ENCODE peak calls at places on chromosomes 13 and 19, in nine cellular contexts. U, W, D, I, Y, O, E, S and L are unnamed samples.

GRCh38 chr19:41225238-41226052 is 6.4 kb downstream of the AXL start:
- DNase-seq in Y (peak; percentile 63), E (peak; percentile 95), I (peak; percentile 99), D (peak; percentile 99), O (peak; percentile 57), U (no peak), S (no peak), W (peak; percentile 100), L (peak; percentile 90)

GRCh38 chr13:51229731-51230130 is 7.5 kb downstream of the FAM124A start:
- DNase-seq in U (no peak), D (no peak), E (no peak), S (no peak), I (no peak), O (no peak), W (no peak), Y (no peak), L (peak; percentile 46)

GRCh38 chr13:48255954-48256353 is 22.9 kb downstream of the ITM2B start:
- DNase-seq in D (no peak), I (no peak), E (no peak), S (no peak), O (no peak), Y (no peak), U (no peak), W (no peak), L (no peak)

GRCh38 chr19:6039541-6040225 is 61.7 kb upstream of the RANBP3 start:
- DNase-seq in U (peak; percentile 25), O (no peak), I (no peak), D (no peak), S (peak; percentile 24), Y (no peak), W (no peak), E (no peak), L (no peak)

GRCh38 chr19:34963531-34964406 is at the start of gene ZNF792:
- DNase-seq in O (peak; percentile 74), W (peak; percentile 59), D (peak; percentile 25), I (peak; percentile 37), U (peak; percentile 51), Y (peak; percentile 82), S (peak; percentile 64), E (no peak), L (peak; percentile 91)

GRCh38 chr19:44943801-44944249 is 1.8 kb downstream of the APOC4 start:
- DNase-seq in S (peak; percentile 79), U (peak; percentile 72), D (no peak), I (no peak), E (no peak), W (no peak), O (peak; percentile 62), Y (no peak), L (no peak)

GRCh38 chr19:42281175-42282035 is 12.4 kb downstream of the CIC start:
- DNase-seq in U (peak; percentile 32), E (no peak), W (peak; percentile 58), O (peak; percentile 81), S (no peak), Y (no peak), I (peak; percentile 26), D (peak; percentile 68), L (peak; percentile 80)

GRCh38 chr13:40982772-40983171 is 36.3 kb downstream of the ELF1 start:
- DNase-seq in I (no peak), W (peak; percentile 38), O (peak; percentile 62), U (peak; percentile 46), E (no peak), Y (no peak), S (peak; percentile 93), D (peak; percentile 86), L (peak; percentile 40)

GRCh38 chr13:95536629-95537241 is 15.8 kb upstream of the CLDN10 start:
- DNase-seq in E (peak; percentile 3), U (no peak), W (peak; percentile 40), I (peak; percentile 48), S (peak; percentile 35), O (no peak), D (peak; percentile 59), Y (no peak), L (no peak)